ENCODE peak calls at places on chromosomes 6 and 20, in six cellular contexts. One of them, this sample, is unnamed.

GRCh38 chr20:49712118-49712517 is 1.6 kb downstream of the B4GALT5 start:
- DNase-seq in sciatic nerve: no peak
- DNase-seq in stimulated activated CD4-positive, alpha-beta T cell treated with anti-CD3 and anti-CD28 coated beads, Interleukin-4, amount 100 ng/mL, for 4 hours: no peak
- DNase-seq in activated CD4-positive, CD25-positive, alpha-beta regulatory T cell treated with anti-CD3 and anti-CD28 coated beads, Interleukin-2, amount 50 U/mL, for 72 hours: no peak
- DNase-seq in ELR: no peak
- DNase-seq in transverse colon: no peak
- DNase-seq in this sample: no peak

GRCh38 chr6:90284745-90285481 is 11.7 kb downstream of the BACH2 start:
- DNase-seq in activated CD4-positive, CD25-positive, alpha-beta regulatory T cell treated with anti-CD3 and anti-CD28 coated beads, Interleukin-2, amount 50 U/mL, for 72 hours: no peak
- DNase-seq in stimulated activated CD4-positive, alpha-beta T cell treated with anti-CD3 and anti-CD28 coated beads, Interleukin-4, amount 100 ng/mL, for 4 hours: no peak
- DNase-seq in transverse colon: no peak
- DNase-seq in sciatic nerve: no peak
- DNase-seq in ELR: peak
- DNase-seq in this sample: peak

GRCh38 chr6:134967711-134968110 is 17.8 kb upstream of the ALDH8A1 start:
- DNase-seq in activated CD4-positive, CD25-positive, alpha-beta regulatory T cell treated with anti-CD3 and anti-CD28 coated beads, Interleukin-2, amount 50 U/mL, for 72 hours: no peak
- DNase-seq in transverse colon: no peak
- DNase-seq in sciatic nerve: no peak
- DNase-seq in ELR: no peak
- DNase-seq in stimulated activated CD4-positive, alpha-beta T cell treated with anti-CD3 and anti-CD28 coated beads, Interleukin-4, amount 100 ng/mL, for 4 hours: no peak
- DNase-seq in this sample: no peak

GRCh38 chr6:73299171-73300073 is 36.4 kb upstream of the KHDC1 start:
- DNase-seq in ELR: no peak
- DNase-seq in sciatic nerve: no peak
- DNase-seq in transverse colon: no peak
- DNase-seq in activated CD4-positive, CD25-positive, alpha-beta regulatory T cell treated with anti-CD3 and anti-CD28 coated beads, Interleukin-2, amount 50 U/mL, for 72 hours: no peak
- DNase-seq in stimulated activated CD4-positive, alpha-beta T cell treated with anti-CD3 and anti-CD28 coated beads, Interleukin-4, amount 100 ng/mL, for 4 hours: no peak
- DNase-seq in this sample: no peak

GRCh38 chr6:147508871-147509608 is 550 bp downstream of the SAMD5 start:
- DNase-seq in transverse colon: peak
- DNase-seq in ELR: peak
- DNase-seq in activated CD4-positive, CD25-positive, alpha-beta regulatory T cell treated with anti-CD3 and anti-CD28 coated beads, Interleukin-2, amount 50 U/mL, for 72 hours: no peak
- DNase-seq in sciatic nerve: peak
- DNase-seq in stimulated activated CD4-positive, alpha-beta T cell treated with anti-CD3 and anti-CD28 coated beads, Interleukin-4, amount 100 ng/mL, for 4 hours: no peak
- DNase-seq in this sample: no peak

GRCh38 chr6:170417881-170418280 is 111.3 kb downstream of the FAM120B start:
- DNase-seq in activated CD4-positive, CD25-positive, alpha-beta regulatory T cell treated with anti-CD3 and anti-CD28 coated beads, Interleukin-2, amount 50 U/mL, for 72 hours: no peak
- DNase-seq in ELR: no peak
- DNase-seq in transverse colon: no peak
- DNase-seq in sciatic nerve: no peak
- DNase-seq in stimulated activated CD4-positive, alpha-beta T cell treated with anti-CD3 and anti-CD28 coated beads, Interleukin-4, amount 100 ng/mL, for 4 hours: no peak
- DNase-seq in this sample: no peak

GRCh38 chr6:158628542-158628941 is 16.0 kb downstream of the DYNLT1 start:
- DNase-seq in activated CD4-positive, CD25-positive, alpha-beta regulatory T cell treated with anti-CD3 and anti-CD28 coated beads, Interleukin-2, amount 50 U/mL, for 72 hours: no peak
- DNase-seq in transverse colon: no peak
- DNase-seq in ELR: no peak
- DNase-seq in stimulated activated CD4-positive, alpha-beta T cell treated with anti-CD3 and anti-CD28 coated beads, Interleukin-4, amount 100 ng/mL, for 4 hours: no peak
- DNase-seq in sciatic nerve: no peak
- DNase-seq in this sample: no peak

GRCh38 chr20:10359621-10360040 is 74.4 kb downstream of the MKKS start:
- DNase-seq in transverse colon: no peak
- DNase-seq in activated CD4-positive, CD25-positive, alpha-beta regulatory T cell treated with anti-CD3 and anti-CD28 coated beads, Interleukin-2, amount 50 U/mL, for 72 hours: no peak
- DNase-seq in sciatic nerve: no peak
- DNase-seq in ELR: peak
- DNase-seq in stimulated activated CD4-positive, alpha-beta T cell treated with anti-CD3 and anti-CD28 coated beads, Interleukin-4, amount 100 ng/mL, for 4 hours: no peak
- DNase-seq in this sample: no peak

GRCh38 chr6:156776470-156776840 is 723 bp upstream of the ARID1B start:
- DNase-seq in sciatic nerve: no peak
- DNase-seq in activated CD4-positive, CD25-positive, alpha-beta regulatory T cell treated with anti-CD3 and anti-CD28 coated beads, Interleukin-2, amount 50 U/mL, for 72 hours: no peak
- DNase-seq in ELR: peak
- DNase-seq in stimulated activated CD4-positive, alpha-beta T cell treated with anti-CD3 and anti-CD28 coated beads, Interleukin-4, amount 100 ng/mL, for 4 hours: no peak
- DNase-seq in transverse colon: no peak
- DNase-seq in this sample: peak

GRCh38 chr20:45306431-45306982 is at the start of gene RBPJL:
- DNase-seq in ELR: peak
- DNase-seq in transverse colon: no peak
- DNase-seq in activated CD4-positive, CD25-positive, alpha-beta regulatory T cell treated with anti-CD3 and anti-CD28 coated beads, Interleukin-2, amount 50 U/mL, for 72 hours: peak
- DNase-seq in sciatic nerve: no peak
- DNase-seq in stimulated activated CD4-positive, alpha-beta T cell treated with anti-CD3 and anti-CD28 coated beads, Interleukin-4, amount 100 ng/mL, for 4 hours: no peak
- DNase-seq in this sample: no peak

GRCh38 chr6:35214869-35215664 is 1.3 kb downstream of the SCUBE3 start:
- DNase-seq in stimulated activated CD4-positive, alpha-beta T cell treated with anti-CD3 and anti-CD28 coated beads, Interleukin-4, amount 100 ng/mL, for 4 hours: no peak
- DNase-seq in activated CD4-positive, CD25-positive, alpha-beta regulatory T cell treated with anti-CD3 and anti-CD28 coated beads, Interleukin-2, amount 50 U/mL, for 72 hours: no peak
- DNase-seq in ELR: no peak
- DNase-seq in sciatic nerve: no peak
- DNase-seq in transverse colon: no peak
- DNase-seq in this sample: no peak

GRCh38 chr20:16615199-16615598 is 42.0 kb upstream of the KIF16B start:
- DNase-seq in activated CD4-positive, CD25-positive, alpha-beta regulatory T cell treated with anti-CD3 and anti-CD28 coated beads, Interleukin-2, amount 50 U/mL, for 72 hours: no peak
- DNase-seq in transverse colon: peak
- DNase-seq in stimulated activated CD4-positive, alpha-beta T cell treated with anti-CD3 and anti-CD28 coated beads, Interleukin-4, amount 100 ng/mL, for 4 hours: no peak
- DNase-seq in sciatic nerve: no peak
- DNase-seq in ELR: peak
- DNase-seq in this sample: no peak

GRCh38 chr6:106103728-106104109 is 17.6 kb downstream of the PRDM1 start:
- DNase-seq in stimulated activated CD4-positive, alpha-beta T cell treated with anti-CD3 and anti-CD28 coated beads, Interleukin-4, amount 100 ng/mL, for 4 hours: peak
- DNase-seq in transverse colon: peak
- DNase-seq in sciatic nerve: no peak
- DNase-seq in activated CD4-positive, CD25-positive, alpha-beta regulatory T cell treated with anti-CD3 and anti-CD28 coated beads, Interleukin-2, amount 50 U/mL, for 72 hours: no peak
- DNase-seq in ELR: no peak
- DNase-seq in this sample: no peak

GRCh38 chr6:73452107-73452461 is at the start of gene CGAS:
- DNase-seq in sciatic nerve: peak
- DNase-seq in stimulated activated CD4-positive, alpha-beta T cell treated with anti-CD3 and anti-CD28 coated beads, Interleukin-4, amount 100 ng/mL, for 4 hours: peak
- DNase-seq in activated CD4-positive, CD25-positive, alpha-beta regulatory T cell treated with anti-CD3 and anti-CD28 coated beads, Interleukin-2, amount 50 U/mL, for 72 hours: peak
- DNase-seq in transverse colon: peak
- DNase-seq in ELR: peak
- DNase-seq in this sample: peak

GRCh38 chr6:168525926-168526630 is 85.1 kb downstream of the SMOC2 start:
- DNase-seq in ELR: no peak
- DNase-seq in transverse colon: no peak
- DNase-seq in sciatic nerve: no peak
- DNase-seq in stimulated activated CD4-positive, alpha-beta T cell treated with anti-CD3 and anti-CD28 coated beads, Interleukin-4, amount 100 ng/mL, for 4 hours: no peak
- DNase-seq in activated CD4-positive, CD25-positive, alpha-beta regulatory T cell treated with anti-CD3 and anti-CD28 coated beads, Interleukin-2, amount 50 U/mL, for 72 hours: no peak
- DNase-seq in this sample: no peak

GRCh38 chr6:138004423-138005287 is 102.6 kb downstream of the PERP start:
- DNase-seq in sciatic nerve: no peak
- DNase-seq in transverse colon: no peak
- DNase-seq in activated CD4-positive, CD25-positive, alpha-beta regulatory T cell treated with anti-CD3 and anti-CD28 coated beads, Interleukin-2, amount 50 U/mL, for 72 hours: no peak
- DNase-seq in ELR: peak
- DNase-seq in stimulated activated CD4-positive, alpha-beta T cell treated with anti-CD3 and anti-CD28 coated beads, Interleukin-4, amount 100 ng/mL, for 4 hours: no peak
- DNase-seq in this sample: peak

GRCh38 chr6:151497935-151498726 is 4.3 kb downstream of the CCDC170 start:
- DNase-seq in ELR: no peak
- DNase-seq in transverse colon: no peak
- DNase-seq in stimulated activated CD4-positive, alpha-beta T cell treated with anti-CD3 and anti-CD28 coated beads, Interleukin-4, amount 100 ng/mL, for 4 hours: no peak
- DNase-seq in sciatic nerve: no peak
- DNase-seq in activated CD4-positive, CD25-positive, alpha-beta regulatory T cell treated with anti-CD3 and anti-CD28 coated beads, Interleukin-2, amount 50 U/mL, for 72 hours: no peak
- DNase-seq in this sample: peak

GRCh38 chr6:24935753-24936152 is at the start of gene RIPOR2:
- DNase-seq in activated CD4-positive, CD25-positive, alpha-beta regulatory T cell treated with anti-CD3 and anti-CD28 coated beads, Interleukin-2, amount 50 U/mL, for 72 hours: peak
- DNase-seq in sciatic nerve: no peak
- DNase-seq in transverse colon: peak
- DNase-seq in ELR: no peak
- DNase-seq in stimulated activated CD4-positive, alpha-beta T cell treated with anti-CD3 and anti-CD28 coated beads, Interleukin-4, amount 100 ng/mL, for 4 hours: peak
- DNase-seq in this sample: peak

GRCh38 chr20:2314759-2315439 is 19.1 kb downstream of the TGM3 start:
- DNase-seq in activated CD4-positive, CD25-positive, alpha-beta regulatory T cell treated with anti-CD3 and anti-CD28 coated beads, Interleukin-2, amount 50 U/mL, for 72 hours: no peak
- DNase-seq in stimulated activated CD4-positive, alpha-beta T cell treated with anti-CD3 and anti-CD28 coated beads, Interleukin-4, amount 100 ng/mL, for 4 hours: no peak
- DNase-seq in transverse colon: no peak
- DNase-seq in sciatic nerve: peak
- DNase-seq in ELR: peak
- DNase-seq in this sample: no peak

GRCh38 chr6:44057931-44058616 is 69.2 kb downstream of the MRPL14 start:
- DNase-seq in activated CD4-positive, CD25-positive, alpha-beta regulatory T cell treated with anti-CD3 and anti-CD28 coated beads, Interleukin-2, amount 50 U/mL, for 72 hours: no peak
- DNase-seq in sciatic nerve: no peak
- DNase-seq in stimulated activated CD4-positive, alpha-beta T cell treated with anti-CD3 and anti-CD28 coated beads, Interleukin-4, amount 100 ng/mL, for 4 hours: no peak
- DNase-seq in transverse colon: no peak
- DNase-seq in ELR: peak
- DNase-seq in this sample: no peak

GRCh38 chr20:45080867-45081616 is 19.9 kb downstream of the KCNS1 start:
- DNase-seq in transverse colon: no peak
- DNase-seq in sciatic nerve: no peak
- DNase-seq in ELR: peak
- DNase-seq in stimulated activated CD4-positive, alpha-beta T cell treated with anti-CD3 and anti-CD28 coated beads, Interleukin-4, amount 100 ng/mL, for 4 hours: no peak
- DNase-seq in activated CD4-positive, CD25-positive, alpha-beta regulatory T cell treated with anti-CD3 and anti-CD28 coated beads, Interleukin-2, amount 50 U/mL, for 72 hours: no peak
- DNase-seq in this sample: peak

This sample was measured in Kasumi-1.